ENCODE peak calls at places on chromosomes 2 and 18, in eight cellular contexts. One of them, this sample, is unnamed.
A peak's percentile ranks its signal among the peaks of the same experiment; 100 is the strongest.

GRCh38 chr18:71450258-71450657 is 1093.9 kb downstream of the CBLN2 start:
- DNase-seq in IMR-90: no peak
- DNase-seq in AG04450: no peak
- DNase-seq in colonic mucosa: no peak
- DNase-seq in ovary: no peak
- DNase-seq in prostate gland: no peak
- DNase-seq in adrenal gland: no peak
- DNase-seq in astrocyte of the spinal cord: no peak
- DNase-seq in this sample: no peak

GRCh38 chr18:24846133-24846532 is 385.7 kb downstream of the HRH4 start:
- DNase-seq in IMR-90: no peak
- DNase-seq in astrocyte of the spinal cord: no peak
- DNase-seq in adrenal gland: no peak
- DNase-seq in AG04450: no peak
- DNase-seq in colonic mucosa: no peak
- DNase-seq in prostate gland: no peak
- DNase-seq in ovary: no peak
- DNase-seq in this sample: no peak

GRCh38 chr2:3641181-3641580 is 16.8 kb upstream of the ALLC start:
- DNase-seq in AG04450: no peak
- DNase-seq in prostate gland: no peak
- DNase-seq in astrocyte of the spinal cord: no peak
- DNase-seq in IMR-90: no peak
- DNase-seq in ovary: peak; percentile 18
- DNase-seq in adrenal gland: no peak
- DNase-seq in colonic mucosa: no peak
- DNase-seq in this sample: no peak

GRCh38 chr18:63233334-63233733 is 86.2 kb downstream of the BCL2 start:
- DNase-seq in ovary: no peak
- DNase-seq in colonic mucosa: no peak
- DNase-seq in AG04450: no peak
- DNase-seq in prostate gland: no peak
- DNase-seq in astrocyte of the spinal cord: no peak
- DNase-seq in adrenal gland: no peak
- DNase-seq in IMR-90: no peak
- DNase-seq in this sample: no peak

GRCh38 chr2:15942711-15943345 is 2.5 kb downstream of the MYCN start:
- DNase-seq in prostate gland: no peak
- DNase-seq in ovary: no peak
- DNase-seq in IMR-90: no peak
- DNase-seq in colonic mucosa: no peak
- DNase-seq in adrenal gland: no peak
- DNase-seq in AG04450: no peak
- DNase-seq in astrocyte of the spinal cord: no peak
- DNase-seq in this sample: no peak

GRCh38 chr2:101893676-101894381 is 97.9 kb upstream of the IL1R2 start:
- DNase-seq in prostate gland: no peak
- DNase-seq in adrenal gland: no peak
- DNase-seq in colonic mucosa: no peak
- DNase-seq in astrocyte of the spinal cord: peak; percentile 66
- DNase-seq in ovary: no peak
- DNase-seq in IMR-90: no peak
- DNase-seq in AG04450: no peak
- DNase-seq in this sample: no peak

GRCh38 chr2:240920783-240921231 is 14.7 kb downstream of the CROCC2 start:
- DNase-seq in AG04450: no peak
- DNase-seq in prostate gland: no peak
- DNase-seq in colonic mucosa: peak; percentile 17
- DNase-seq in IMR-90: no peak
- DNase-seq in astrocyte of the spinal cord: no peak
- DNase-seq in adrenal gland: peak; percentile 0
- DNase-seq in ovary: peak; percentile 21
- DNase-seq in this sample: no peak

GRCh38 chr2:239362497-239362896 is 38.3 kb downstream of the HDAC4 start:
- DNase-seq in colonic mucosa: no peak
- DNase-seq in astrocyte of the spinal cord: no peak
- DNase-seq in adrenal gland: no peak
- DNase-seq in ovary: no peak
- DNase-seq in prostate gland: no peak
- DNase-seq in IMR-90: no peak
- DNase-seq in AG04450: no peak
- DNase-seq in this sample: no peak

GRCh38 chr2:238267884-238268680 is 20.3 kb downstream of the PER2 start:
- DNase-seq in colonic mucosa: no peak
- DNase-seq in AG04450: no peak
- DNase-seq in astrocyte of the spinal cord: no peak
- DNase-seq in ovary: no peak
- DNase-seq in IMR-90: no peak
- DNase-seq in prostate gland: no peak
- DNase-seq in adrenal gland: no peak
- DNase-seq in this sample: no peak

DNA sequence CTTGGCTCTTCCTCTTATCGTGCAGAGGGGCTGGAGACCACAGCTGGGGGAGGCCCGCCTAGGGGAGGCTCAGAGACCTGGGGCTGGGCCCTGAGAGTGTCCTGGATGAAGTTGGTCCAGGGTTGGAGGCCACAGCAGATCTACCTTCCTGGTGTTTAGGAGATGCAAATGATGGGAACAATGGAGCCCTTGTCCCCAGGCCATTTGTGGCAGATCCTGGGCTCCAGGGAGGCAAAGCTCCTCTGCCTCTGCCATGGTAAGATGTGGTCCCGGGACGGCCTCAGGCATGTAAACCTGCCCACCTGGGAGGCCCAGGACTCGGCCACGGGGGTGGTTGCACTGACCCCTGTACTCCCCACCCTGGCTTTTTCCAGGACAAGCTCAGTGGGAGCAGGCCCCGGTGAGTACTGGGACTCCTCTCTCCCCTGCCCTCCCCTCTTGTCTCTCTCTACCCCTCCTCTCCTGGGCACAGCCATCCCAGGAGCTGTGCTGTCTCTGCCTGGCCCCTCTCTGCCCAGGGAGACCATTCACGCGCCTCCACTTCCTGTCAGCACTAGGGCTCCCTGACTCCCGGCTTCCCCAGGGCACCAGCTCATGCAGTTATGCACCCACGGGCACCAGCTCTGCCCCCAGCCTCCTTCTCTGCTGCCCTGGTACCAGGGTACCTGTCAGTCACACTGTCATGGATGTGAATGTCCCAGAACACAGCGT is 10.9 kb downstream of the SH2D6 start:
- DNase-seq in ovary: no peak
- DNase-seq in prostate gland: no peak
- DNase-seq in AG04450: no peak
- DNase-seq in adrenal gland: no peak
- DNase-seq in colonic mucosa: no peak
- DNase-seq in astrocyte of the spinal cord: no peak
- DNase-seq in IMR-90: no peak
- DNase-seq in this sample: no peak
- H3K4me3 ChIP-seq in ovary: no peak overlapping the region
- H3K4me3 ChIP-seq in prostate gland: no peak overlapping the region
- H3K4me3 ChIP-seq in AG04450: no peak overlapping the region
- H3K4me3 ChIP-seq in adrenal gland: no peak overlapping the region
- H3K4me3 ChIP-seq in colonic mucosa: no peak overlapping the region
- H3K4me3 ChIP-seq in astrocyte of the spinal cord: no peak overlapping the region
- H3K4me3 ChIP-seq in IMR-90: no peak overlapping the region
- H3K4me3 ChIP-seq in this sample: no peak overlapping the region

GRCh38 chr2:64607381-64607780 is 46.3 kb downstream of the SERTAD2 start:
- DNase-seq in colonic mucosa: no peak
- DNase-seq in prostate gland: no peak
- DNase-seq in adrenal gland: no peak
- DNase-seq in astrocyte of the spinal cord: no peak
- DNase-seq in AG04450: no peak
- DNase-seq in IMR-90: no peak
- DNase-seq in ovary: no peak
- DNase-seq in this sample: no peak
- TF ChIP-seq CTCF in colonic mucosa: no peak
- TF ChIP-seq CTCF in prostate gland: no peak
- TF ChIP-seq CTCF in adrenal gland: no peak
- TF ChIP-seq CTCF in astrocyte of the spinal cord: no peak
- TF ChIP-seq CTCF in AG04450: no peak
- TF ChIP-seq CTCF in IMR-90: no peak
- TF ChIP-seq CTCF in ovary: no peak
- TF ChIP-seq CTCF in this sample: no peak

GRCh38 chr2:120578576-120579352 is 156.9 kb upstream of the GLI2 start:
- DNase-seq in prostate gland: no peak
- DNase-seq in colonic mucosa: no peak
- DNase-seq in adrenal gland: no peak
- DNase-seq in AG04450: no peak
- DNase-seq in astrocyte of the spinal cord: no peak
- DNase-seq in IMR-90: no peak
- DNase-seq in ovary: no peak
- DNase-seq in this sample: no peak

GRCh38 chr2:120575966-120576365 is 159.7 kb upstream of the GLI2 start:
- DNase-seq in astrocyte of the spinal cord: no peak
- DNase-seq in ovary: no peak
- DNase-seq in prostate gland: no peak
- DNase-seq in adrenal gland: no peak
- DNase-seq in IMR-90: no peak
- DNase-seq in colonic mucosa: no peak
- DNase-seq in AG04450: no peak
- DNase-seq in this sample: no peak

GRCh38 chr2:120577896-120578295 is 157.8 kb upstream of the GLI2 start:
- DNase-seq in ovary: no peak
- DNase-seq in IMR-90: no peak
- DNase-seq in adrenal gland: no peak
- DNase-seq in astrocyte of the spinal cord: no peak
- DNase-seq in prostate gland: no peak
- DNase-seq in colonic mucosa: no peak
- DNase-seq in AG04450: no peak
- DNase-seq in this sample: no peak

GRCh38 chr2:120574620-120575019 is 161.0 kb upstream of the GLI2 start:
- DNase-seq in adrenal gland: no peak
- DNase-seq in IMR-90: no peak
- DNase-seq in colonic mucosa: no peak
- DNase-seq in ovary: no peak
- DNase-seq in prostate gland: no peak
- DNase-seq in astrocyte of the spinal cord: no peak
- DNase-seq in AG04450: no peak
- DNase-seq in this sample: no peak

GRCh38 chr2:120576509-120577474 is 158.9 kb upstream of the GLI2 start:
- DNase-seq in astrocyte of the spinal cord: no peak
- DNase-seq in ovary: no peak
- DNase-seq in AG04450: no peak
- DNase-seq in adrenal gland: peak; percentile 25
- DNase-seq in IMR-90: peak; percentile 16
- DNase-seq in prostate gland: no peak
- DNase-seq in colonic mucosa: peak; percentile 37
- DNase-seq in this sample: peak; percentile 21
- H3K4me3 ChIP-seq in astrocyte of the spinal cord: no peak overlapping the region
- H3K4me3 ChIP-seq in ovary: no peak overlapping the region
- H3K4me3 ChIP-seq in AG04450: peak overlapping the region; percentile 32
- H3K4me3 ChIP-seq in adrenal gland: no peak overlapping the region
- H3K4me3 ChIP-seq in IMR-90: peak overlapping the region; percentile 9
- H3K4me3 ChIP-seq in prostate gland: peak overlapping the region; percentile 12
- H3K4me3 ChIP-seq in colonic mucosa: peak overlapping the region; percentile 0
- H3K4me3 ChIP-seq in this sample: no peak overlapping the region

GRCh38 chr2:200300650-200301314 is 5.7 kb upstream of the SPATS2L start:
- DNase-seq in astrocyte of the spinal cord: peak; percentile 74
- DNase-seq in AG04450: no peak
- DNase-seq in IMR-90: peak; percentile 76
- DNase-seq in ovary: no peak
- DNase-seq in colonic mucosa: no peak
- DNase-seq in adrenal gland: no peak
- DNase-seq in prostate gland: peak; percentile 81
- DNase-seq in this sample: peak; percentile 77
- TF ChIP-seq CTCF in astrocyte of the spinal cord: no peak
- TF ChIP-seq CTCF in AG04450: no peak
- TF ChIP-seq CTCF in IMR-90: no peak
- TF ChIP-seq CTCF in ovary: no peak
- TF ChIP-seq CTCF in colonic mucosa: no peak
- TF ChIP-seq CTCF in adrenal gland: no peak
- TF ChIP-seq CTCF in prostate gland: no peak
- TF ChIP-seq CTCF in this sample: no peak

GRCh38 chr2:11169333-11169732 is 14.1 kb downstream of the SLC66A3 start:
- DNase-seq in IMR-90: no peak
- DNase-seq in astrocyte of the spinal cord: no peak
- DNase-seq in colonic mucosa: no peak
- DNase-seq in ovary: peak; percentile 35
- DNase-seq in adrenal gland: peak; percentile 70
- DNase-seq in AG04450: no peak
- DNase-seq in prostate gland: no peak
- DNase-seq in this sample: no peak
- H3K4me3 ChIP-seq in IMR-90: no peak overlapping the region
- H3K4me3 ChIP-seq in astrocyte of the spinal cord: no peak overlapping the region
- H3K4me3 ChIP-seq in colonic mucosa: no peak overlapping the region
- H3K4me3 ChIP-seq in ovary: no peak overlapping the region
- H3K4me3 ChIP-seq in adrenal gland: no peak overlapping the region
- H3K4me3 ChIP-seq in AG04450: no peak overlapping the region
- H3K4me3 ChIP-seq in prostate gland: no peak overlapping the region
- H3K4me3 ChIP-seq in this sample: no peak overlapping the region

DNA sequence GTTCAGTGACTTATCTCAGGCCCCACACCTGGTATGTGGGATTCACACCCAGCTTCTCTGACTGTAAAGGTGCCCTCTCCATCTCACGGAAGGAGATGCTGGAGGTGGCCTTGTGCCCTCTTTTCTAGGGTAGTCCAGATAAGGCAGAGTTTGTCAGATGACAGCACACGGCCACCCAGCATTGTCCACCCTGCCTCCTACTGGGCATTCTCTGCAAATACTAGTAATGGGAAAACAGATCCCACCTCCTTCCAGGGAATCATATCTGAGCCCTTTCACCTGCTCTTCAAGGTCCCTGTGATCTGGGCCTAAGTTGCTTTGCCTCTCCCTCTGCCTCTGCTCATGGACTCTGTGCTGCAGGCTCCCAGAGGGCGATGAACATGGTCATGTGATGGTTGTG is 214.7 kb downstream of the CLIP4 start:
- DNase-seq in ovary: no peak
- DNase-seq in adrenal gland: no peak
- DNase-seq in astrocyte of the spinal cord: no peak
- DNase-seq in AG04450: no peak
- DNase-seq in IMR-90: no peak
- DNase-seq in colonic mucosa: no peak
- DNase-seq in prostate gland: no peak
- DNase-seq in this sample: no peak
- TF ChIP-seq CTCF in ovary: no peak
- TF ChIP-seq CTCF in adrenal gland: no peak
- TF ChIP-seq CTCF in astrocyte of the spinal cord: no peak
- TF ChIP-seq CTCF in AG04450: peak; percentile 22
- TF ChIP-seq CTCF in IMR-90: peak; percentile 11
- TF ChIP-seq CTCF in colonic mucosa: no peak
- TF ChIP-seq CTCF in prostate gland: no peak
- TF ChIP-seq CTCF in this sample: no peak